ENCODE peak calls at places on chromosomes 4 and X, in six cellular contexts. L is IMR-90, Q is cardiac muscle cell, O is breast epithelium, Y is H9, C is stomach. B is an unnamed sample.

GRCh38 chr4:168880087-168880675 is 129.9 kb downstream of the CBR4 start:
- DNase-seq in L (peak), Y (no peak), Q (no peak), C (no peak), O (no peak), B (no peak)

GRCh38 chr4:111847256-111848108 is 297.8 kb upstream of the FAM241A start:
- DNase-seq in Y (no peak), Q (no peak), O (no peak), L (no peak), C (no peak), B (no peak)

GRCh38 chr4:174578366-174578765 is 56.1 kb upstream of the HPGD start:
- DNase-seq in O (no peak), Y (no peak), L (no peak), Q (no peak), C (no peak), B (no peak)

GRCh38 chrX:39814391-39814790 is 283.4 kb downstream of the BCOR start:
- DNase-seq in Y (no peak), Q (no peak), C (no peak), L (peak), O (no peak), B (peak)

GRCh38 chr4:169202143-169202699 is 68.5 kb downstream of the SH3RF1 start:
- DNase-seq in O (no peak), Q (no peak), C (no peak), Y (no peak), L (no peak), B (no peak)

GRCh38 chr4:22488136-22488535 is 27.7 kb downstream of the ADGRA3 start:
- DNase-seq in Q (no peak), C (no peak), O (no peak), L (no peak), Y (no peak), B (no peak)

GRCh38 chr4:143335979-143336827 is 473 bp upstream of the GAB1 start:
- DNase-seq in L (peak), O (peak), Y (peak), Q (peak), C (peak), B (no peak)

GRCh38 chr4:42293967-42294822 is 103.1 kb upstream of the SHISA3 start:
- DNase-seq in C (no peak), L (no peak), Y (no peak), Q (no peak), O (no peak), B (no peak)

GRCh38 chrX:17581650-17582049 is 155.6 kb upstream of the SCML1 start:
- DNase-seq in C (no peak), O (no peak), Y (no peak), L (no peak), Q (no peak), B (no peak)

GRCh38 chrX:38754102-38754790 is 47.0 kb upstream of the MID1IP1 start:
- DNase-seq in O (no peak), Y (peak), L (peak), Q (peak), C (no peak), B (no peak)

GRCh38 chr4:6270691-6271121 is 1.1 kb downstream of the WFS1 start:
- DNase-seq in C (no peak), O (no peak), Y (no peak), Q (no peak), L (peak), B (no peak)

GRCh38 chr4:182895791-182896292 is 21.3 kb downstream of the DCTD start:
- DNase-seq in Y (no peak), O (no peak), Q (no peak), C (peak), L (no peak), B (no peak)

GRCh38 chr4:168484626-168485025 is 4.3 kb upstream of the DDX60L start:
- DNase-seq in C (no peak), Q (no peak), Y (no peak), L (peak), O (no peak), B (no peak)

GRCh38 chrX:76802698-76803097 is 375.2 kb downstream of the MAGEE1 start:
- DNase-seq in L (no peak), O (no peak), Q (no peak), Y (no peak), C (no peak), B (no peak)

GRCh38 chr4:64713256-64713840 is 304.1 kb upstream of the TECRL start:
- DNase-seq in L (peak), Y (no peak), Q (peak), O (no peak), C (no peak), B (no peak)

GRCh38 chr4:113899260-113900177 is 79.9 kb downstream of the ARSJ start:
- DNase-seq in L (no peak), Y (no peak), C (no peak), Q (no peak), O (no peak), B (peak)

GRCh38 chr4:53748328-53748772 is 157.1 kb upstream of the LNX1 start:
- DNase-seq in C (no peak), Y (no peak), Q (no peak), O (no peak), L (no peak), B (no peak)

GRCh38 chr4:84698962-84699671 is 116.2 kb downstream of the CDS1 start:
- DNase-seq in Y (no peak), L (no peak), Q (no peak), C (no peak), O (no peak), B (no peak)
- H3K27ac ChIP-seq in Y (no peak), L (no peak), Q (no peak), C (no peak), O (no peak), B (no peak)

DNA sequence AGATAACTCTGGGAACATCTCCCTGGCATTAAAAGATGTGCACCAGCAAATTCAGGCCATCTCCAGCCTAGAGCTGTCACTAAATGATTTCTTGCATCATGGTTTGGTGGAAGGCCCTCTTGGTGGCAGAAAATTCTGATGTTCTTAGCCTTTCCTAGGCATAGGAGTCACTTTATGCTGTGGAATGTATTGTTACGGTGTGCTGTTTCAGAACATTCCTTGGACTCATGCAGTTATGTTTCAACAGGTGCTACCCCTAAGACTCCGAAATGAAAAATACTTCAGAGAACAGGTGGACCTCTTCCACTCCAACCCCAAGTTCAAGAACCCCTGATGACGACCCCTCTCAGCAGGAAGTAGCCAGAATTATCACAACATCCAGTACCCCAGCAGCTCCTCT is 20.3 kb upstream of the PAPSS1 start:
- DNase-seq in Q (no peak), C (no peak), O (no peak), L (peak), Y (no peak), B (no peak)
- H3K27ac ChIP-seq in Q (no peak), C (no peak), O (no peak), L (no peak), Y (no peak), B (no peak)

GRCh38 chr4:125387770-125388169 is 73.0 kb downstream of the FAT4 start:
- DNase-seq in C (no peak), Y (no peak), Q (no peak), O (no peak), L (no peak), B (no peak)
- H3K27ac ChIP-seq in C (no peak), Y (no peak), Q (no peak), O (no peak), L (peak), B (no peak)

DNA sequence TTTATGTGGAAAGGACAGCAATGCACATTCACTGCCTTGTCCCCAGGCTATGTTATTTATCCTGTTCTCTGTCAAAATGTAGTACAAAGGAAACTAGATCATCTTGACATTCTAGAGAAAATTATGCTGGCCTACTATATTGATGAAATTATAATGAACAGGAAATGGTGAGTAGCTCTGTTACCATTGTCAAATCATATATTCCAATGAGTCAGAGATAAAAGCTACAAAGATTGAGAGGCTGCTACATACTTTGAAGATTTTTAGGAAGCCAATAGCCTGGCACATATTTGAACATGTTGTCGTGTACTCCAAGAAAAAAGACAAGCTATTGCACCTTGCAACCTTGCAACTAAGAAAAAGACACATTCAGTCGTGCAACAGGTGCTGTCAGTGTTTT is 52.7 kb upstream of the TET2 start:
- DNase-seq in Q (no peak), Y (no peak), C (no peak), O (no peak), L (peak), B (no peak)
- H3K27ac ChIP-seq in Q (no peak), Y (no peak), C (no peak), O (no peak), L (no peak), B (no peak)